ENCODE peak calls at places on chromosomes 13 and 19, in six cellular contexts. Y, W, P, S, D and L are unnamed samples.

GRCh38 chr19:19278315-19278714 is 5.2 kb upstream of the TM6SF2 start:
- DNase-seq in Y (no peak), W (no peak), P (no peak), S (no peak), D (no peak), L (no peak)

GRCh38 chr13:51559916-51560315 is 24.3 kb upstream of the WDFY2 start:
- DNase-seq in Y (no peak), W (no peak), P (no peak), S (no peak), D (no peak), L (no peak)

GRCh38 chr19:58572818-58573657 is at the start of gene MZF1:
- DNase-seq in Y (peak; percentile 100), W (peak; percentile 100), P (peak; percentile 100), S (peak; percentile 100), D (peak; percentile 100), L (peak; percentile 100)

GRCh38 chr13:51623473-51623872 is 39.2 kb downstream of the WDFY2 start:
- DNase-seq in Y (no peak), W (no peak), P (no peak), S (no peak), D (no peak), L (no peak)

GRCh38 chr19:47725759-47726401 is 12.7 kb downstream of the EHD2 start:
- DNase-seq in Y (no peak), W (no peak), P (no peak), S (peak; percentile 53), D (no peak), L (no peak)

GRCh38 chr13:104648291-104648690 is 1582.1 kb upstream of the SLC10A2 start:
- DNase-seq in Y (no peak), W (no peak), P (no peak), S (no peak), D (no peak), L (no peak)

GRCh38 chr19:58554494-58555368 is at the start of gene CHMP2A:
- DNase-seq in Y (peak; percentile 99), W (peak; percentile 92), P (peak; percentile 97), S (peak; percentile 99), D (peak; percentile 98), L (peak; percentile 99)

GRCh38 chr19:55266404-55266803 is 7.6 kb upstream of the PPP6R1 start:
- DNase-seq in Y (no peak), W (no peak), P (no peak), S (no peak), D (no peak), L (no peak)

GRCh38 chr13:113123226-113124150 is 889 bp downstream of the F10 start:
- DNase-seq in Y (no peak), W (no peak), P (no peak), S (no peak), D (no peak), L (peak; percentile 58)
- TF ChIP-seq CTCF in Y (no peak), W (no peak), P (no peak), S (peak; percentile 11), D (peak; percentile 21), L (no peak)

GRCh38 chr19:13007292-13008045 is 12.2 kb downstream of the NFIX start:
- DNase-seq in Y (peak; percentile 65), W (no peak), P (no peak), S (no peak), D (no peak), L (no peak)
- TF ChIP-seq CTCF in Y (no peak), W (no peak), P (no peak), S (no peak), D (no peak), L (no peak)

DNA sequence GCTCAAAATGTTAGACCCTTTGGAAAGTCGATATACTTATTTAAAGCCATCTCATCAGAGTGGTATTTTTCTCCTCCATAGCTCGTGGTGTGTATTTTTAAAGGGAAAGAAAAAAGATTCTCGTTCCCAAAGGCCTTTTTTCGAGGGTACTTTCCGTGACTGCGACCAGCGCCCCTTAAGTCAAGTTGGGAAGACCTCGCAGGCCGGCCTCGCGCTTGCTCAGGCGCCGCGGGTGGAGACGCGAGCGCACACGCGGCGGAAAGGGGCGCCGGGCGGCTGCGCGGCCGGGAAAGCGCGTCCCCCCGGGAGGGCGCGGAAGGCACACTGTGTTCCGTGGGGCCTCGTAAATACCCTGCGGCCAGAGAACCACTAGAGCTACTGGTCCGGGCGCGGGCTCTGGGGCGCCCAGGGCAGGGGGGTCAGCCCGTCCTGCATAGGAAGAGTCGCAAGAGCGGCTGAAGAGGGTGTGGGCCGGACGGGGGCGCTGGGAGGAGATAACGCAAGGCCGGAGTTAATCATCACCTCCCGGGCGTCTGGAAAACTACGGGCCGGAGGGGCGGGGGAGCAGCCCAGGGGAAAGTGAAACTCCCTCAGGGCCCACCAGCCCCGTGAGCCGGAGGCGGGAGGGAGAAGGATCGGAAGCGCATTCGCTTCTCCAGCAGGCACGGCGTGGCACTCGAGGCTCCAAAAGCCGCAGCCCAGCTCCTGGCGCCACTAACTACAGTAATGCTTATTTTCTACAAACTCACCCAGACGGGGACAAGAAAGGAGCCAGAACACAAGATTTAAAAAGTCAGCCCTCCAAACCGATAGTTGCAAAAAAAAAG is 1.2 kb upstream of the WBP4 start:
- DNase-seq in Y (peak; percentile 90), W (peak; percentile 59), P (peak; percentile 64), S (peak; percentile 91), D (peak; percentile 92), L (peak; percentile 97)
- TF ChIP-seq CTCF in Y (peak; percentile 22), W (peak; percentile 21), P (no peak), S (no peak), D (peak; percentile 23), L (no peak)

DNA sequence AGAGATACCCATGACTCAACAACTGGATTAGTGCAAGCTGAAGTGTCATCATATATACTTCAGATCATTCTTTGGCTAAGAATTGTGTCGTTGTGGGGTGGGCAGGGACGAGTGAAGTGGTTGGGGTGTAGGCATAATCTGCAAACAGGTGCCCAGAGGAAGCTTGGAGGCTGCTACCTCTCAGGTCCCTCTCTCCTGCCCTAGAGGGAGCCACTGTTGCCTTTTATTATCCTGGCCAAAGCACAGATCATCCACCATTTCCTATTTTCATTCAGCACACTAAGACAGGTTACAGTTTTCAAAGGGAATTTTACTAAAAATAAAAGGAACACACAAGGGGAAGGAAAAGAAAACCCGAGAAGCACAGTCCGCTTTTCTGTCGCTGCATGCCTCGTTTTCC is 126.6 kb downstream of the HS6ST3 start:
- DNase-seq in Y (no peak), W (no peak), P (no peak), S (no peak), D (no peak), L (no peak)
- TF ChIP-seq CTCF in Y (no peak), W (no peak), P (no peak), S (no peak), D (no peak), L (no peak)